ENCODE peak calls at places on chromosomes 1 and 21, in eight cellular contexts. Y is CD8-positive, alpha-beta T cell; D is GM06990; M is A549; P is brain microvascular endothelial cell; J is PC-3; A is kidney epithelial cell; F is thoracic aorta. C is an unnamed sample.

GRCh38 chr1:173050865-173051264 is at the start of gene TNFSF18:
- DNase-seq in Y (no peak), F (no peak), A (no peak), P (peak), J (peak), M (no peak), D (no peak), C (no peak)

GRCh38 chr21:39000496-39000895 is 182.8 kb downstream of the PSMG1 start:
- DNase-seq in D (no peak), P (no peak), Y (no peak), J (peak), A (no peak), M (no peak), F (no peak), C (no peak)

GRCh38 chr1:17198476-17199258 is 6.3 kb upstream of the PADI1 start:
- DNase-seq in D (no peak), P (no peak), J (no peak), Y (no peak), M (no peak), A (no peak), F (no peak), C (no peak)

GRCh38 chr1:202281316-202282016 is 60.3 kb downstream of the UBE2T start:
- DNase-seq in A (peak), D (no peak), J (peak), M (no peak), Y (no peak), P (peak), F (no peak), C (no peak)

GRCh38 chr1:81801834-81802531 is 1.2 kb downstream of the ADGRL2 start:
- DNase-seq in A (no peak), D (peak), F (no peak), J (no peak), Y (no peak), M (peak), P (peak), C (no peak)

GRCh38 chr1:240803151-240803550 is 191.2 kb upstream of the GREM2 start:
- DNase-seq in P (peak), A (peak), F (no peak), J (peak), Y (no peak), D (no peak), M (peak), C (no peak)

GRCh38 chr21:44898851-44899767 is 21.6 kb downstream of the ITGB2 start:
- DNase-seq in Y (no peak), P (no peak), F (no peak), M (no peak), D (no peak), A (no peak), J (no peak), C (no peak)

GRCh38 chr1:194730304-194730703 is 1543.9 kb upstream of the B3GALT2 start:
- DNase-seq in F (no peak), Y (no peak), A (no peak), J (no peak), P (no peak), D (no peak), M (no peak), C (no peak)

GRCh38 chr1:21633992-21634475 is 35.1 kb downstream of the RAP1GAP start:
- DNase-seq in M (peak), J (no peak), A (no peak), D (no peak), Y (no peak), P (no peak), F (no peak), C (no peak)

GRCh38 chr1:7669559-7670208 is 101.4 kb upstream of the VAMP3 start:
- DNase-seq in M (peak), F (no peak), P (peak), A (no peak), Y (peak), J (peak), D (no peak), C (no peak)

GRCh38 chr21:41620541-41620940 is 112.6 kb upstream of the TMPRSS2 start:
- DNase-seq in Y (no peak), A (no peak), P (no peak), F (no peak), D (no peak), M (no peak), J (no peak), C (no peak)

GRCh38 chr1:171985639-171986038 is 144.3 kb downstream of the DNM3 start:
- DNase-seq in P (no peak), D (no peak), Y (no peak), M (peak), A (no peak), F (no peak), J (peak), C (no peak)

GRCh38 chr1:111739984-111740765 is 980 bp upstream of the INKA2 start:
- DNase-seq in M (peak), P (peak), J (peak), Y (no peak), F (no peak), A (no peak), D (peak), C (no peak)

GRCh38 chr1:160284220-160284781 is 632 bp downstream of the PEX19 start:
- DNase-seq in Y (no peak), P (peak), M (no peak), F (no peak), D (no peak), A (no peak), J (peak), C (no peak)

GRCh38 chr1:246583448-246584185 is 17.4 kb downstream of the CNST start:
- DNase-seq in D (no peak), F (no peak), J (no peak), Y (no peak), P (no peak), A (no peak), M (peak), C (no peak)

GRCh38 chr21:44353200-44353970 is at the start of gene TRPM2:
- DNase-seq in Y (peak), F (no peak), M (no peak), D (peak), J (no peak), P (no peak), A (no peak), C (peak)

GRCh38 chr1:32201011-32201855 is 838 bp downstream of the CCDC28B start:
- DNase-seq in P (peak), J (no peak), F (no peak), A (no peak), M (no peak), Y (peak), D (peak), C (peak)

GRCh38 chr1:213905315-213905714 is 82.5 kb upstream of the PROX1 start:
- DNase-seq in P (no peak), D (no peak), A (no peak), F (no peak), M (no peak), Y (no peak), J (no peak), C (no peak)

GRCh38 chr1:75097686-75098085 is 36.5 kb upstream of the LHX8 start:
- DNase-seq in M (peak), Y (no peak), P (no peak), J (no peak), A (no peak), D (no peak), F (no peak), C (no peak)

GRCh38 chr21:45019887-45020537 is 54.4 kb upstream of the ADARB1 start:
- DNase-seq in M (no peak), A (no peak), J (no peak), Y (no peak), P (no peak), D (peak), F (no peak), C (no peak)

GRCh38 chr1:58932820-58933598 is 149.2 kb upstream of the JUN start:
- DNase-seq in F (no peak), A (peak), D (no peak), Y (no peak), J (peak), M (peak), P (peak), C (no peak)

GRCh38 chr1:30757196-30757949 is at the start of gene LAPTM5:
- DNase-seq in F (no peak), J (no peak), P (peak), Y (peak), D (peak), M (no peak), A (no peak), C (no peak)

GRCh38 chr1:170790651-170791071 is 126.7 kb downstream of the PRRX1 start:
- DNase-seq in A (no peak), Y (no peak), D (no peak), M (no peak), J (no peak), F (no peak), P (peak), C (no peak)

GRCh38 chr21:34813266-34813886 is 144.6 kb downstream of the CLIC6 start:
- DNase-seq in Y (no peak), M (peak), J (peak), A (no peak), P (peak), D (no peak), F (no peak), C (no peak)

GRCh38 chr1:24894002-24894401 is 36.1 kb downstream of the RUNX3 start:
- DNase-seq in P (no peak), Y (no peak), A (no peak), M (no peak), D (no peak), J (no peak), F (no peak), C (no peak)
- H3K4me3 ChIP-seq in P (no peak), Y (no peak), A (no peak), M (no peak), D (no peak), J (no peak), F (no peak), C (no peak)

GRCh38 chr21:33403786-33404571 is 766 bp downstream of the IFNGR2 start:
- DNase-seq in J (peak), P (peak), A (no peak), M (no peak), Y (no peak), D (peak), F (no peak), C (no peak)
- TF ChIP-seq CTCF in J (no peak), P (peak), A (no peak), M (no peak), Y (no peak), D (no peak), F (no peak), C (no peak)

GRCh38 chr1:225465793-225466517 is 38.1 kb upstream of the LBR start:
- DNase-seq in A (no peak), Y (no peak), D (no peak), J (no peak), M (no peak), F (no peak), P (no peak), C (no peak)

GRCh38 chr1:225469051-225469450 is 41.2 kb upstream of the LBR start:
- DNase-seq in A (no peak), P (no peak), J (no peak), M (no peak), F (no peak), Y (no peak), D (no peak), C (no peak)

GRCh38 chr1:225468270-225469020 is 40.6 kb upstream of the LBR start:
- DNase-seq in P (no peak), M (no peak), A (no peak), F (no peak), Y (no peak), D (no peak), J (no peak), C (no peak)

GRCh38 chr1:225466848-225467192 is 39.0 kb upstream of the LBR start:
- DNase-seq in M (no peak), Y (no peak), D (no peak), A (no peak), P (no peak), J (no peak), F (no peak), C (no peak)

DNA sequence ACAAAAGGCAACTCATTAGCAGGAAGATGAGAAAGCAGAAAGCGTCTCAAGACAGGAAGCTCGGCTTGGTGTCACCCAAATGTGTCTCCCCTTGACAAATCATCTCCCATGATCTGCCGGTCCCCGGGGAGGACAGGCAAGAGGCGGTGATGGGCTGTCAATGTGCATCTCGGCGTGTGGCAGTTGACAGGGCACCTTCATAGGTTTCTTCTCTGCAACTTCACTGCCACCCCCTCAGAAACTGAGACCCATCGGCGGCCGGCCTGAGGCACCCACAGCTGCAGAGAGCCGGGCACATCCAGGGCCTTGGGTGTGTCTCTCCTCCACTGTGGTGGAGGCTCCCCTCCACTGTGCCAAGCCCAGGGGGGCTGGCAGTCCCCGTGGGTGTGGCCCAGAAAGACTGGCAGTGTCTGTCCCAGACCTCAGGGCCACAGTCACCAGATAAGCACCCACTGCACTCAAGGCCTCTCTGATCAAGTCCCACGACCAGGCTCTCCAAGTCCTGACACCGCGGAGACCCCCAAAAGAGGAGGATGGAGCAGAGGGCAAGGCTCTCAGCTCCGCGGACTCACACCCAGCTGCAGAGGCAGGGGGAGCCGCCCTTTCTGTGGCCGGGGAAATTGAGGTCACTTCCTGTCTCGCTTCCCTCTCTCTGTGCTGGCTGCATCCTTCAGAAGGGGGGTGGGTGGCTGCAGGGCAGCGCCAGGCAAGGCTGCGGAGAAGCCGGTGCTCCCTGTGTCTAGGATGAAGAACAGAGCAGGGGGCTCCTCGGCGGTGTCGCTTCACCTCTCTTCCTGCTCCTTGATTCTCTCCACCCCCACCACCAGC is 39.6 kb upstream of the LBR start:
- DNase-seq in Y (peak), P (no peak), J (no peak), A (no peak), F (no peak), D (peak), M (no peak), C (peak)
- H3K4me3 ChIP-seq in Y (peak), P (no peak), J (no peak), A (no peak), F (peak), D (peak), M (no peak), C (peak)

DNA sequence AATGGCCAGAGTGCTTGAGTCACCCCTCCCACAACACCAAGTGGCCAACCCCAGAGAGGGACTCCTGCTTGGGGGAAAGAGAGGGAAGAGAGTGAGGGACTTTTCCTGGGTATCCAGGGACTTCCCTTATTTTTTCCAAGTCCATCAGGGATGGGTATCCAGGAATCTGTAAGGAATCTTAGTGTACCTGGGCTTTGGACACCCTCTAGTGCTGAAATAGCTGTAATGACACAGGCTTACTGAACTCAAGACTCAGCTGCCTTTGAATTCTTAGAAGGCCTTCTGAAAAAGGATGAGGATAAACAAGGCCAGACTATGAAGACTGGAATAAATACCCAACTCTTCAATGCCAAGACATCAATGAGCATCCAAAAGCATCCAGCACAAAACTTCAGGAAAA is 12.0 kb downstream of the TSHB start:
- DNase-seq in F (no peak), M (peak), D (no peak), A (no peak), P (no peak), Y (no peak), J (peak), C (no peak)
- TF ChIP-seq CTCF in F (no peak), M (peak), D (peak), A (peak), P (peak), Y (no peak), J (peak), C (peak)

DNA sequence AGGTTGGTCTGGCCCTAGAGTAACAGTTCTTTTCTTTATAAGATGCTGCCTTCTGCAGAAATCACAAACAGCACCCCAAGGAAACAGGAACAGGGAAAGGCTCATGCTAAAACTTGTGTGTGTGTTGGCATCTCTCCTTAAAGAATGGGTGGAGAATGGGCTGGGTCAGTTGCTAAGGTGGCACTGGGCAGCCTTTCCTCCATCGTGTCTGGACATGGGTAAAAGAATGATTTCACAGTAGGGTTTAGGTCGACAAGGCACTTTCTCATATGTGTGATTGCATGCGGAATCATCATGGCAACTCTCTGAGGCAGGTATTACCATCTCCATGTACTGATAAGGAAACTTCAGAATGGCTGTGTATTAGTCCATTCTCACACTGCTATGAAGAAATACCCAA is 40.3 kb downstream of the LRRN2 start:
- DNase-seq in J (no peak), A (no peak), P (no peak), Y (no peak), F (no peak), D (no peak), M (no peak), C (no peak)
- H3K4me3 ChIP-seq in J (no peak), A (no peak), P (no peak), Y (no peak), F (no peak), D (no peak), M (no peak), C (no peak)

DNA sequence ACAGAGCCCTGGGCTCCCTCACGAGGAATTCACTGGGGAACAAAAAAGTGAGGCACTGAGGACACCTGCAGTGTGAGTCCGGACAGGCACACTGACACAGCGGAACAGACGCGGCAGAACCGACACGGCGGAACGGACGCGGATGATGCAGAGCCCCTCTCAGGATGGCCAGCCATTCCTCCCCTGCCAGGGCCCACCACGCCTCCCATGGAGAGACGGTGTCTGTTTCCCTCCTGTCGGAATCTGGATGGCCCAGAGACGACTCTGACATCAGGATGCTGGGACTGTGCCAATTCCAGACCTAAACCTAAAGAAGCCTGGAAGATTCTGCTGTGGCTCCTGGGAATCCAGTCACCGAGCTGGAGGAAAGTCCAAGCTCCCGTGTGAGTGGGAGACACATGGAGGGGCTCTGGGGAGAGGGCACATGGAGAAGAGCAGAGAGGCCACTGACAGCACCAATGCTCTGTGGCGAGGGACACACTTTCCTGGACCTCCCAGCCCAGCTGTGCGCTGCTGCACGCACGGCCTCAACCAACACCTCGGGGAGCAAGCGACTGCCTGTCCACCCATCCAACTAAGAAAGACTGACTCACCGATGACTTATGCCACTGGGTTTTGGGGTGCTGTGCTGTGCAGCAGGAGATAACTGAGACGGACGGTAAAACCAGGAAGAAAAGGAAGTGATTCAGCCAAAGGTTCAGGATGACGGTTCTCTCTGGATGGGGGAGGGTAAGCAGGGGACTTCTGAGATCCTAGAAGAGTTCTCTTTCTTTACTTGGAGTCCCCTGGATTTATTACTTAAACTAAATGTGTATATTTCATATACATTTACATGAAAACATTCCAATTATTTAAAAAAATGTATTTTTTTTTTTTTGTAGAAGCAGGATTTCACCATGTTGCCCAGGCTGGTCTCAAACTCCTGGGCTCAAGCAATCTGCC is 23.3 kb downstream of the ZBTB17 start:
- DNase-seq in M (peak), Y (no peak), F (no peak), D (no peak), A (peak), J (peak), P (peak), C (no peak)
- TF ChIP-seq CTCF in M (no peak), Y (no peak), F (no peak), D (no peak), A (peak), J (no peak), P (peak), C (no peak)

DNA sequence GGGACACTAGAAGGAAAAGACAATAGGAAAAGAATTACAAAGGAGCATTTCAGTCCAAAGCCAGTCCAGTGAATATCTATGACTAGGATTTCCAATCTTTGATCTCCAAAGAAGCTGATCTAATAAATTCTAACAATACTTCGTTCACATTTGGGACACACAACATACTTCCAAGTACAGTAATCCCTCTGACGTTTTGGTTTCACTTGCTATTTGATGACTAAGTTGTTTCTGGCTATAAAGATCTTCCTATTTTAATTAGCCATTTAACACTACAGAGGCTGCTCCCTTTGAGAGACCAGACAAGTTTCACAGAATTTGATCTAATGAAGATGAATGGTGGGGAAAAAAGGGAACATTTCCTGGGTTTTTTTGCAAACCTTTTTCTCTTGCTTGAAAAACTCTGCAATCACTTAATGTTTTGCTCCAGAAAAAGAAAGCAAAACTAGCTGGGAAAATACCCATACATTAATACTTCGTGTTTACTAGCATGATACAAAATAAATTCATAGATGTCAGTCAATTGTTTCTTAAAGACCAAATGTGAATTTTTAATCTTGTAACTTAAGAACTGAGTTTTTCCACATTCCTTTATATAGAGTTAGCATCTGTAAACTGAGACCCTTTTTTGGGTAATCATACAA is 27.9 kb upstream of the GLIS1 start:
- DNase-seq in A (peak), J (no peak), F (no peak), M (no peak), Y (no peak), P (peak), D (no peak), C (no peak)
- H3K4me3 ChIP-seq in A (no peak), J (no peak), F (peak), M (no peak), Y (no peak), P (no peak), D (no peak), C (no peak)

C was measured in GM12864.